ENCODE peak calls at places on chromosomes 11 and 22, in five cellular contexts. O is EH, J is DND-41, W is posterior cingulate gyrus, G is ELR. R is an unnamed sample.

GRCh38 chr11:102026217-102026616 is 21.0 kb upstream of the CFAP300 start:
- DNase-seq in W (no peak), J (no peak), G (no peak), O (no peak), R (no peak)

GRCh38 chr11:97269527-97269926 is 879.7 kb downstream of the JRKL start:
- DNase-seq in W (no peak), G (peak), O (no peak), J (no peak), R (no peak)

GRCh38 chr11:20840341-20840740 is 171.0 kb downstream of the NELL1 start:
- DNase-seq in W (no peak), O (no peak), G (no peak), J (no peak), R (no peak)

GRCh38 chr11:121722431-121723256 is 269.9 kb upstream of the SORL1-AS1 start:
- DNase-seq in J (no peak), W (peak), O (peak), G (peak), R (peak)

GRCh38 chr11:9601041-9601875 is 27.8 kb downstream of the WEE1 start:
- DNase-seq in W (no peak), J (peak), G (peak), O (peak), R (peak)

GRCh38 chr22:38953577-38954413 is 3.6 kb upstream of the APOBEC3A start:
- DNase-seq in O (peak), W (no peak), J (no peak), G (peak), R (peak)

GRCh38 chr11:128407962-128408361 is 179.4 kb downstream of the ETS1 start:
- DNase-seq in J (no peak), G (peak), W (no peak), O (peak), R (peak)

GRCh38 chr11:67545280-67545679 is 22.0 kb upstream of the CABP2 start:
- DNase-seq in G (no peak), O (peak), J (peak), W (no peak), R (no peak)

GRCh38 chr22:43829904-43830851 is 18.1 kb upstream of the EFCAB6 start:
- DNase-seq in G (no peak), J (no peak), O (no peak), W (peak), R (no peak)

GRCh38 chr11:44618561-44619425 is 53.3 kb downstream of the CD82 start:
- DNase-seq in G (no peak), O (no peak), J (no peak), W (peak), R (no peak)

GRCh38 chr11:8917157-8917820 is 6.3 kb downstream of the AKIP1 start:
- DNase-seq in G (peak), W (no peak), J (no peak), O (peak), R (peak)

GRCh38 chr22:21612858-21613257 is 17.0 kb downstream of the YDJC start:
- DNase-seq in G (no peak), J (no peak), W (no peak), O (no peak), R (no peak)

GRCh38 chr11:26522912-26523610 is 49.0 kb downstream of the MUC15 start:
- DNase-seq in J (no peak), G (peak), W (no peak), O (peak), R (peak)

GRCh38 chr11:118067006-118067405 is 9.9 kb upstream of the TMPRSS4 start:
- DNase-seq in G (no peak), J (no peak), W (no peak), O (no peak), R (no peak)

GRCh38 chr11:57154718-57155117 is 27.0 kb upstream of the LRRC55 start:
- DNase-seq in O (no peak), W (no peak), G (no peak), J (no peak), R (no peak)

GRCh38 chr22:20128902-20129746 is 2.5 kb upstream of the ZDHHC8 start:
- DNase-seq in J (peak), G (peak), O (peak), W (no peak), R (peak)

GRCh38 chr11:3000032-3000961 is 8.2 kb upstream of the NAP1L4 start:
- DNase-seq in W (peak), O (peak), G (peak), J (no peak), R (peak)

GRCh38 chr11:131785801-131786200 is 415.4 kb downstream of the NTM start:
- DNase-seq in O (no peak), G (no peak), J (no peak), W (no peak), R (no peak)

GRCh38 chr22:22403771-22404170 is 104.8 kb downstream of the ZNF280B start:
- DNase-seq in O (no peak), W (no peak), G (no peak), J (no peak), R (no peak)

GRCh38 chr22:46775364-46775758 is 12.9 kb downstream of the TBC1D22A start:
- DNase-seq in W (no peak), J (no peak), O (no peak), G (no peak), R (no peak)

GRCh38 chr22:19807161-19807913 is 46.8 kb downstream of the TBX1 start:
- DNase-seq in O (no peak), G (no peak), J (no peak), W (no peak), R (no peak)

GRCh38 chr11:9849384-9849783 is 185.5 kb downstream of the SWAP70 start:
- DNase-seq in O (no peak), G (no peak), J (no peak), W (no peak), R (no peak)

GRCh38 chr11:18171377-18172000 is 1.1 kb upstream of the MRGPRX4 start:
- DNase-seq in O (peak), W (no peak), J (peak), G (peak), R (peak)

GRCh38 chr11:47797633-47798032 is 30.5 kb upstream of the FNBP4 start:
- DNase-seq in O (peak), W (no peak), J (no peak), G (peak), R (peak)

GRCh38 chr22:23384451-23384850 is 195.6 kb downstream of the IGLL1 start:
- DNase-seq in W (no peak), G (no peak), J (no peak), O (no peak), R (no peak)

GRCh38 chr11:78094250-78094649 is 14.6 kb upstream of the NDUFC2 start:
- DNase-seq in J (no peak), W (no peak), G (no peak), O (no peak), R (no peak)

GRCh38 chr11:64590763-64591221 is at the start of gene SLC22A12:
- DNase-seq in O (no peak), W (no peak), J (no peak), G (no peak), R (no peak)

GRCh38 chr11:4695442-4695841 is 2.2 kb downstream of the OR51E2 start:
- DNase-seq in J (no peak), G (no peak), O (peak), W (no peak), R (no peak)

GRCh38 chr11:10751581-10751940 is 515 bp downstream of the CTR9 start:
- DNase-seq in O (peak), W (no peak), J (no peak), G (peak), R (no peak)

GRCh38 chr11:45455536-45455935 is 169.4 kb upstream of the SYT13 start:
- DNase-seq in G (no peak), O (peak), W (peak), J (no peak), R (no peak)

GRCh38 chr22:46376908-46377565 is 41.5 kb downstream of the TRMU start:
- DNase-seq in W (no peak), O (no peak), G (no peak), J (no peak), R (no peak)

GRCh38 chr11:93662177-93662575 is 694 bp downstream of the CEP295 start:
- DNase-seq in O (no peak), J (no peak), G (peak), W (no peak), R (no peak)

GRCh38 chr11:130623909-130624668 is 175.6 kb downstream of the ADAMTS15 start:
- DNase-seq in G (no peak), J (no peak), O (peak), W (no peak), R (peak)

GRCh38 chr11:75276696-75277095 is 36.1 kb downstream of the TPBGL start:
- DNase-seq in G (no peak), J (no peak), O (no peak), W (no peak), R (no peak)

GRCh38 chr11:121478895-121479281 is 26.1 kb upstream of the SORL1-AS1 start:
- DNase-seq in W (no peak), O (no peak), G (no peak), J (no peak), R (no peak)

GRCh38 chr11:79481795-79482194 is 41.0 kb upstream of the TENM4 start:
- DNase-seq in G (no peak), W (no peak), O (no peak), J (no peak), R (no peak)

GRCh38 chr11:64245797-64246623 is 733 bp downstream of the PPP1R14B start:
- DNase-seq in J (peak), W (no peak), G (peak), O (peak), R (peak)

GRCh38 chr11:58525037-58525614 is 17.2 kb upstream of the OR5B21 start:
- DNase-seq in J (peak), W (no peak), G (no peak), O (peak), R (no peak)

R was measured in iris pigment epithelial cell.